ENCODE peak calls at places on chromosome 11, in nine cellular contexts. N is AG09309, S is AG09319, O is heart left ventricle, W is suprapubic skin, R is lung, I is astrocyte of the spinal cord, T is GM06990, M is stomach. K is an unnamed sample.

GRCh38 chr11:43861141-43861540 is 19.5 kb upstream of the ALKBH3 start:
- DNase-seq in N (no peak), R (no peak), T (no peak), I (no peak), S (no peak), M (no peak), W (no peak), O (no peak), K (no peak)

GRCh38 chr11:15276616-15277015 is 161.9 kb downstream of the INSC start:
- DNase-seq in W (no peak), S (no peak), M (no peak), T (no peak), O (no peak), I (peak), N (no peak), R (no peak), K (peak)

GRCh38 chr11:117986981-117987495 is 844 bp downstream of the IL10RA start:
- DNase-seq in T (peak), N (no peak), S (no peak), I (no peak), R (no peak), M (no peak), O (no peak), W (no peak), K (no peak)

GRCh38 chr11:119790476-119790875 is 61.5 kb upstream of the NECTIN1 start:
- DNase-seq in M (no peak), W (no peak), R (no peak), N (no peak), O (no peak), S (no peak), I (no peak), T (no peak), K (no peak)

GRCh38 chr11:18633256-18634139 is 644 bp downstream of the SPTY2D1 start:
- DNase-seq in W (no peak), N (no peak), I (peak), M (no peak), S (peak), R (no peak), O (no peak), T (peak), K (peak)

GRCh38 chr11:126048198-126048597 is 14.5 kb downstream of the CDON start:
- DNase-seq in R (no peak), M (no peak), N (no peak), O (no peak), I (no peak), S (no peak), W (no peak), T (no peak), K (no peak)

GRCh38 chr11:123323482-123324056 is 106.5 kb upstream of the GRAMD1B start:
- DNase-seq in N (no peak), R (no peak), S (no peak), I (no peak), O (no peak), T (no peak), M (no peak), W (no peak), K (no peak)

GRCh38 chr11:62201376-62201775 is 7.1 kb upstream of the SCGB2A1 start:
- DNase-seq in M (no peak), T (no peak), I (no peak), N (no peak), R (no peak), W (no peak), O (no peak), S (no peak), K (no peak)

GRCh38 chr11:72008728-72009127 is 10.0 kb downstream of the IL18BP start:
- DNase-seq in O (no peak), I (no peak), T (no peak), W (no peak), S (no peak), N (no peak), R (no peak), M (no peak), K (no peak)

GRCh38 chr11:4187055-4187988 is 92.7 kb downstream of the RRM1 start:
- DNase-seq in O (peak), N (peak), R (peak), T (peak), S (peak), I (peak), M (peak), W (peak), K (peak)

GRCh38 chr11:120168108-120168959 is 30.4 kb upstream of the TRIM29 start:
- DNase-seq in S (no peak), O (no peak), I (no peak), N (no peak), W (no peak), R (no peak), M (no peak), T (no peak), K (no peak)

GRCh38 chr11:61532136-61533038 is 23.8 kb downstream of the LRRC10B start:
- DNase-seq in W (no peak), I (no peak), O (no peak), M (peak), T (no peak), R (peak), S (no peak), N (no peak), K (peak)

GRCh38 chr11:72233773-72234513 is 9.4 kb downstream of the INPPL1 start:
- DNase-seq in M (no peak), T (no peak), W (no peak), S (no peak), R (no peak), I (no peak), O (no peak), N (no peak), K (no peak)

GRCh38 chr11:5204787-5205186 is 4.3 kb upstream of the OR51V1 start:
- DNase-seq in N (peak), S (peak), O (no peak), M (no peak), T (no peak), R (no peak), I (peak), W (no peak), K (peak)
- TF ChIP-seq CTCF in N (peak), S (peak), O (peak), M (peak), T (peak), R (peak), I (peak), W (no peak), K (peak)

GRCh38 chr11:2088284-2088683 is 50.9 kb downstream of the IGF2 start:
- DNase-seq in O (no peak), T (no peak), I (no peak), W (no peak), N (no peak), M (peak), R (no peak), S (no peak), K (no peak)
- TF ChIP-seq CTCF in O (no peak), T (no peak), I (no peak), W (no peak), N (no peak), M (no peak), R (no peak), S (no peak), K (no peak)

DNA sequence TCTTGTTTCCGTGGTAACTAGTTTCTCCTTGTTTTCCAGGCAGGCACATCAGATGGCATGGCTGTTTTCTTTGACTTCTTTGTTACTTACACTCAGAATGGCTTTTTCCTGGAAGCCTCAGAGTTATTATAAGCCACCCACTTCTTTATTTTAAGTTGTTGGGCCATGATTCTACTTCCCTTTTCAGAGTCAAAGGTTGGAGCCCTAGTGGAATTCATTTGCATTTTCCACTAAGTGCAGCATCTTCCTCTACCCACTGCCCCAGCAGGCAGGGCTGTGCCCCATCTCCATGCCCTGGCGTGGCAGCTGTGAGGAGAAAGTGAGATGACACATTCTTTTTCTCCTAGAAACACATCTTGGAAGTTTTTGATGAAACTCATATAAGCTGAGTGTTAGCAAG is 95.0 kb downstream of the PRR5L start:
- DNase-seq in S (no peak), I (no peak), O (no peak), W (no peak), R (no peak), M (no peak), N (no peak), T (no peak), K (no peak)
- TF ChIP-seq CTCF in S (no peak), I (no peak), O (no peak), W (no peak), R (no peak), M (no peak), N (no peak), T (no peak), K (no peak)

DNA sequence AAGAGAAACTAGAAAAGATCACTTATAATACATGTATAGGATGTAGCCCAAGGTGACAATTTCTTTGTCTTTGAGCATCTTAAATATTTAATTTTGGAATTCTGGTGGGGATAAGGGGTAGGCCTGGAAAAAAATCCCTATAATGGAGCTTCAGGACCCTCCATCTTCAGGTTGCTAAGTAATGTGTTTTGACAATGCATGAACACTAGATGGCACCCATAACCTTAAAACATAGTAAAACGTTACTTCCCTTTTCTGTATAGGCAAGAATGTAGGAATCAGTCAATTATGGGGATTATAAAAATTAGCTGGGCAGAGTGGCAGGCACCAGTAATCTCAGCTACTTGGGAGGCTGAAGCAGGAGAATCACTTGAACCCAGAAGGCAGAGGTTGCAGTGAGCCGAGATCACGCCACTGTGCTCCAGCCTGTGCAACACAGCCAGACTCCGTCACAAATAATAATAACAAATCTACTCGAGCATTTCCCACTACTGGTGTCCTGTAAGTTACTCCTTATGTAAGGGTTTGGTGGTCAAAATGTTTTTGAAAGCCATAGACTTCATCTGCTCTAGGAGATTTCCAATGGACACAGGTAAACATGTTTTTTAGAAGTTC is 541.9 kb upstream of the CCDC90B start:
- DNase-seq in T (no peak), N (no peak), S (no peak), I (peak), O (no peak), M (no peak), W (no peak), R (no peak), K (peak)
- TF ChIP-seq CTCF in T (peak), N (peak), S (peak), I (peak), O (peak), M (peak), W (peak), R (no peak), K (peak)

GRCh38 chr11:115581871-115582639 is 77.8 kb upstream of the CADM1 start:
- DNase-seq in T (no peak), N (no peak), W (no peak), R (no peak), S (no peak), M (no peak), O (no peak), I (peak), K (no peak)
- TF ChIP-seq CTCF in T (no peak), N (peak), W (no peak), R (no peak), S (no peak), M (no peak), O (no peak), I (no peak), K (no peak)